ENCODE peak calls at places on chromosome 7, in six cellular contexts. Z, V, J, H, P and U are unnamed samples.
A peak's percentile ranks its signal among the peaks of the same experiment; 100 is the strongest.

GRCh38 chr7:131255242-131255641 is 72.4 kb upstream of the MKLN1 start:
- DNase-seq in Z (no peak), V (no peak), J (no peak), H (no peak), P (no peak), U (no peak)

GRCh38 chr7:42127232-42127622 is 109.8 kb downstream of the GLI3 start:
- DNase-seq in H (no peak), Z (no peak), P (no peak), J (no peak), V (no peak), U (no peak)

GRCh38 chr7:151630349-151630748 is 110.7 kb upstream of the RHEB start:
- DNase-seq in Z (no peak), V (no peak), P (no peak), J (no peak), H (no peak), U (no peak)

GRCh38 chr7:95687759-95688343 is 84.5 kb upstream of the DYNC1I1 start:
- DNase-seq in H (peak; percentile 56), J (no peak), P (peak; percentile 5), V (peak; percentile 58), Z (no peak), U (no peak)

GRCh38 chr7:86733783-86734182 is 90.1 kb downstream of the GRM3 start:
- DNase-seq in J (no peak), H (peak; percentile 29), Z (no peak), P (peak; percentile 24), V (peak; percentile 51), U (no peak)

GRCh38 chr7:33886100-33886623 is 19.2 kb upstream of the BMPER start:
- DNase-seq in H (peak; percentile 34), Z (no peak), J (no peak), V (peak; percentile 18), P (no peak), U (no peak)

GRCh38 chr7:69365588-69366241 is 232.6 kb upstream of the AUTS2 start:
- DNase-seq in Z (no peak), V (no peak), J (no peak), H (no peak), P (peak; percentile 66), U (no peak)

GRCh38 chr7:137717045-137717444 is 129.7 kb downstream of the DGKI start:
- DNase-seq in J (no peak), H (no peak), P (no peak), V (no peak), Z (no peak), U (no peak)

GRCh38 chr7:132422502-132423101 is 153.7 kb downstream of the PLXNA4 start:
- DNase-seq in V (no peak), H (peak; percentile 70), J (no peak), Z (no peak), P (peak; percentile 69), U (no peak)

GRCh38 chr7:41162612-41163011 is 540.3 kb downstream of the INHBA start:
- DNase-seq in Z (no peak), J (no peak), V (no peak), P (peak; percentile 67), H (no peak), U (no peak)

GRCh38 chr7:129851810-129852209 is 101.0 kb downstream of the UBE2H start:
- DNase-seq in P (no peak), Z (no peak), V (no peak), H (no peak), J (no peak), U (no peak)

GRCh38 chr7:43443380-43443779 is 139.5 kb upstream of the STK17A start:
- DNase-seq in P (no peak), J (no peak), V (no peak), Z (no peak), H (no peak), U (no peak)

GRCh38 chr7:126227055-126227454 is 1025.7 kb downstream of the GRM8 start:
- DNase-seq in H (no peak), P (no peak), V (no peak), Z (no peak), J (no peak), U (no peak)

GRCh38 chr7:22718200-22718711 is 8.7 kb upstream of the IL6 start:
- DNase-seq in V (peak; percentile 79), H (peak; percentile 94), Z (peak; percentile 76), J (no peak), P (peak; percentile 95), U (peak; percentile 88)

GRCh38 chr7:43385856-43386255 is 197.1 kb upstream of the STK17A start:
- DNase-seq in J (no peak), V (no peak), P (peak; percentile 78), Z (no peak), H (peak; percentile 38), U (no peak)

GRCh38 chr7:14552060-14552459 is 350.5 kb downstream of the DGKB start:
- DNase-seq in Z (no peak), J (no peak), P (no peak), H (no peak), V (no peak), U (no peak)
- TF ChIP-seq CTCF in Z (no peak), J (no peak), P (no peak), H (no peak), V (no peak), U (no peak)

DNA sequence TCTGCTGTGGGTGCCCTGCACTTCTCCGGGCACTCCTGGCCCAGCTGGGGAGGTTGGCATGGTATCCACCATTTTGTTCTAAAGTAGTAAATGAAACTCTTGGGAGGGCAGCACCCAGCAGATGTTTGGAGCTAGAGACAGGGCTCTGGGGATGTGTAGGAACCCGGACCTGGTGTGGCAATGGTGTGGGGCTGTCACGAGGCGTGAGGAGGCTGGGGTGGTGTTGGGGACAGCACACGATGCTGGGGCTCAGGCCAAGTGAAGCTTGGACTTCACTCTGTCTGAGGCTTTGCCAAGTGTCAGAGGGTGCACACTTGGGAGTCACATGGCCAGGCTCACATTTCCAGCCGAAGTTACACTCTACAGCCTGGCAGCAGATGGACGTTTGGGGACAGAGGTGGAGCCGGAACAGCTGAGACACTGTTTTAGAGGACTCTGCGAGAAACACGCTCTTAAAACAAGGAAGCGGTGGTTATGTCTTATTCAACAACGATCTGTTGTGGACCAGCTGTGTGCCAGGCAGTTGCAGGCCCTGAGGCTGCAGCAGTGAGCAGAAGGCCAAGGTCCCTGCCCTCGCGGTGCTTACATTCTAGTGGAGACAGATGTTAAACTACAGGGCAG is 118.2 kb downstream of the CUX1 start:
- DNase-seq in H (no peak), Z (no peak), P (no peak), V (no peak), J (peak; percentile 66), U (no peak)
- H3K4me3 ChIP-seq in H (no peak overlapping the region), Z (no peak overlapping the region), P (no peak overlapping the region), V (no peak overlapping the region), J (no peak overlapping the region), U (no peak overlapping the region)

GRCh38 chr7:124996778-124997177 is 67.2 kb upstream of the POT1 start:
- DNase-seq in H (peak; percentile 55), V (peak; percentile 43), Z (no peak), J (no peak), P (peak; percentile 14), U (no peak)
- TF ChIP-seq CTCF in H (peak; percentile 45), V (peak; percentile 46), Z (peak; percentile 22), J (no peak), P (peak; percentile 26), U (no peak)

GRCh38 chr7:94654764-94655561 is 970 bp downstream of the SGCE start:
- DNase-seq in V (no peak), P (peak; percentile 69), H (peak; percentile 45), J (peak; percentile 72), Z (no peak), U (no peak)
- H3K4me3 ChIP-seq in V (no peak overlapping the region), P (peak overlapping the region; percentile 61), H (peak overlapping the region; percentile 96), J (peak overlapping the region; percentile 69), Z (peak overlapping the region; percentile 63), U (peak overlapping the region; percentile 79)

GRCh38 chr7:100778061-100778621 is 44.7 kb downstream of the ZAN start:
- DNase-seq in Z (no peak), J (no peak), V (no peak), P (no peak), H (no peak), U (no peak)
- TF ChIP-seq CTCF in Z (no peak), J (no peak), V (no peak), P (no peak), H (no peak), U (no peak)

GRCh38 chr7:27165089-27165654 is at the start of gene HOXA9:
- DNase-seq in V (no peak), P (no peak), H (peak; percentile 94), Z (no peak), J (peak; percentile 97), U (no peak)

GRCh38 chr7:27162930-27163775 is 2.2 kb downstream of the HOXA9 start:
- DNase-seq in P (no peak), J (peak; percentile 50), Z (no peak), V (no peak), H (peak; percentile 21), U (no peak)

GRCh38 chr7:27164381-27165088 is 802 bp downstream of the HOXA9 start:
- DNase-seq in H (peak; percentile 39), J (peak; percentile 87), Z (no peak), V (peak; percentile 14), P (no peak), U (no peak)

GRCh38 chr7:27162548-27162848 is 2.8 kb downstream of the HOXA9 start:
- DNase-seq in J (no peak), V (no peak), H (peak; percentile 14), Z (no peak), P (no peak), U (no peak)

GRCh38 chr7:27163776-27164380 is 1.5 kb downstream of the HOXA9 start:
- DNase-seq in Z (no peak), J (peak; percentile 67), V (no peak), P (no peak), H (no peak), U (no peak)
- H3K4me3 ChIP-seq in Z (peak overlapping the region; percentile 72), J (peak overlapping the region; percentile 80), V (no peak overlapping the region), P (no peak overlapping the region), H (peak overlapping the region; percentile 84), U (peak overlapping the region; percentile 87)

GRCh38 chr7:93249749-93250148 is 17.6 kb downstream of the VPS50 start:
- DNase-seq in J (no peak), H (no peak), P (peak; percentile 59), V (no peak), Z (no peak), U (no peak)

GRCh38 chr7:93239824-93240223 is 7.7 kb downstream of the VPS50 start:
- DNase-seq in H (no peak), P (no peak), V (no peak), Z (no peak), J (no peak), U (no peak)

DNA sequence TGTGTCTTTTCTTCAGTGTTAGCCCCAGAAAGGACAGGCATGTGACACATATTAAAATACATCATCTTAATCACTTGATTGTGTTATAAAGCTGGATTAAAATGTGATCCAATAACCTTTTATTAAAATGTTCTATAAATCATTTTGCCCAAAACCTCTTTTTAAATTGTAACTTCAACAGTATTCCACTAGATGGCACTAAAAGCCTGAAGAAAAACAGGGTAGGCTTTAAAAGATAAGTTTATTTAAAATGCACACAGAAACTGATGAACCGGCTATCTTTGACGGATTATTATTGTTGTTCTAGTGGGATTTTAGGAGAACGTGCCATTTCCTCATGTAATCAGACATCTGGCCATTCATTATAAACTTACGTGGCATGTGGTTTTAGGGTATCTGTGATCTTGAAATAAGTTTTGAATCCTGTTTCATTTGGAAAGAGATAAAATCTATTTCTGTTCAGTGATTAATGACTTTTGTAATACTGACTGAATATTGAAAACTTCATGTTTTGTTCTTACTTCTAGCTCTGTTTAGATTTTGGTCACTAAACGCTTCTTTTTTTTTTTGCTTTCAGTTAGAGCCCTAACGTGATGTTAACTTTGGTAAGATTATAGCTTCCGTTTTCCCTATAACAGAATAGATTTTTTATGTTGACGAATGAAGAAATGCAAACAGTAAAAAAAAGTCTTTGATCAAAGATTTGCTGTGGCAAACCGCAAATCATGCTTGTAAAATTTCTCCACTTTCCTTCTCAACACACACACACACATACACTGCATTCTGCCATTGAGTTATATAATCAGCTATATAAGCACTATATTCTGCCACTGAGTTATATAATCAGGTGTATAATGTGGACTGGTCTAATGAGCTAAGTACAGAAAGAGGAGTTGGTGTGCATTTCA is 13.6 kb downstream of the VPS50 start:
- DNase-seq in J (no peak), H (peak; percentile 57), Z (no peak), P (peak; percentile 29), V (peak; percentile 38), U (peak; percentile 10)
- TF ChIP-seq CTCF in J (peak; percentile 26), H (peak; percentile 76), Z (peak; percentile 35), P (peak; percentile 48), V (peak; percentile 81), U (peak; percentile 32)